ENCODE peak calls at places on chromosomes 11 and 22, in four cellular contexts. N is stimulated activated CD4-positive, alpha-beta T cell treated with anti-CD3 and anti-CD28 coated beads, Interleukin-2, amount 100 ng/mL, for 48 hours; H is AG10803; L is activated effector memory CD4-positive, alpha-beta T cell treated with anti-CD3 and anti-CD28 coated beads, Interleukin-2, amount 50 U/mL, for 16 hours. U is an unnamed sample.

GRCh38 chr11:1953489-1954284 is 6.6 kb downstream of the MRPL23 start:
- DNase-seq in N (no peak), H (no peak), L (peak), U (peak)

GRCh38 chr22:35342390-35342789 is 38.5 kb upstream of the HMOX1 start:
- DNase-seq in N (no peak), H (no peak), L (no peak), U (no peak)

GRCh38 chr22:23376256-23376655 is 195.9 kb downstream of the BCR start:
- DNase-seq in N (peak), H (no peak), L (peak), U (no peak)

GRCh38 chr11:12626616-12627015 is 47.6 kb upstream of the TEAD1 start:
- DNase-seq in N (no peak), H (no peak), L (no peak), U (no peak)

GRCh38 chr22:21014202-21015050 is 539 bp upstream of the P2RX6 start:
- DNase-seq in N (peak), H (peak), L (peak), U (peak)

GRCh38 chr22:16601437-16602223 is 9.0 kb upstream of the CCT8L2 start:
- DNase-seq in N (no peak), H (no peak), L (no peak), U (no peak)

GRCh38 chr11:74494916-74495315 is 1.4 kb upstream of the LIPT2 start:
- DNase-seq in N (no peak), H (no peak), L (no peak), U (no peak)

GRCh38 chr11:9495780-9496514 is 35.1 kb downstream of the ZNF143 start:
- DNase-seq in N (no peak), H (no peak), L (no peak), U (no peak)

GRCh38 chr11:65586676-65587075 is 8.9 kb downstream of the KCNK7 start:
- DNase-seq in N (no peak), H (peak), L (no peak), U (no peak)

GRCh38 chr11:106468091-106468490 is 390.6 kb downstream of the AASDHPPT start:
- DNase-seq in N (no peak), H (peak), L (no peak), U (no peak)